ENCODE peak calls at places on chromosomes 11 and 22, in ten cellular contexts. S, U, D, I, Q, M, Y, R, E and Z are unnamed samples.

GRCh38 chr11:102868359-102868758 is 6.4 kb downstream of the MMP12 start:
- DNase-seq in S (no peak), U (no peak), D (no peak), I (no peak), Q (no peak), M (no peak), Y (no peak), R (no peak), E (no peak), Z (no peak)

GRCh38 chr22:19394274-19395050 is 37.1 kb downstream of the HIRA start:
- DNase-seq in S (no peak), U (no peak), D (no peak), I (no peak), Q (no peak), M (no peak), Y (no peak), R (no peak), E (no peak), Z (no peak)

GRCh38 chr11:79062814-79063762 is 377.7 kb downstream of the TENM4 start:
- DNase-seq in S (peak; percentile 46), U (no peak), D (no peak), I (no peak), Q (peak; percentile 64), M (peak; percentile 12), Y (peak; percentile 80), R (no peak), E (no peak), Z (no peak)

GRCh38 chr22:26527574-26528465 is 15.5 kb upstream of the TFIP11 start:
- DNase-seq in S (no peak), U (no peak), D (no peak), I (no peak), Q (no peak), M (no peak), Y (no peak), R (no peak), E (no peak), Z (no peak)

GRCh38 chr11:40129276-40129675 is 1330.2 kb downstream of the LRRC4C start:
- DNase-seq in S (no peak), U (no peak), D (no peak), I (no peak), Q (no peak), M (no peak), Y (peak; percentile 58), R (no peak), E (no peak), Z (no peak)

GRCh38 chr11:113874920-113875413 is 405 bp downstream of the USP28 start:
- DNase-seq in S (peak; percentile 53), U (no peak), D (peak; percentile 76), I (no peak), Q (no peak), M (no peak), Y (peak; percentile 40), R (no peak), E (peak; percentile 26), Z (no peak)

GRCh38 chr11:113104390-113105251 is 143.4 kb downstream of the NCAM1 start:
- DNase-seq in S (no peak), U (no peak), D (no peak), I (no peak), Q (no peak), M (no peak), Y (no peak), R (no peak), E (no peak), Z (no peak)

GRCh38 chr11:81080476-81080875 is 1639.6 kb upstream of the TENM4 start:
- DNase-seq in S (no peak), U (no peak), D (no peak), I (no peak), Q (no peak), M (no peak), Y (no peak), R (no peak), E (no peak), Z (no peak)

GRCh38 chr11:12642040-12642439 is 32.2 kb upstream of the TEAD1 start:
- DNase-seq in S (peak; percentile 59), U (no peak), D (no peak), I (no peak), Q (no peak), M (no peak), Y (no peak), R (no peak), E (no peak), Z (no peak)

GRCh38 chr11:74256370-74257133 is 54.9 kb downstream of the P4HA3 start:
- DNase-seq in S (no peak), U (no peak), D (no peak), I (no peak), Q (no peak), M (no peak), Y (no peak), R (no peak), E (no peak), Z (no peak)

GRCh38 chr22:31585161-31585859 is 76.7 kb downstream of the PISD start:
- DNase-seq in S (no peak), U (no peak), D (no peak), I (no peak), Q (no peak), M (no peak), Y (no peak), R (no peak), E (no peak), Z (peak; percentile 20)

GRCh38 chr11:82718307-82718706 is 15.4 kb downstream of the FAM181B start:
- DNase-seq in S (peak; percentile 34), U (peak; percentile 35), D (no peak), I (no peak), Q (peak; percentile 54), M (peak; percentile 19), Y (peak; percentile 85), R (peak; percentile 25), E (no peak), Z (no peak)

GRCh38 chr22:36756746-36757607 is 18.9 kb downstream of the IFT27 start:
- DNase-seq in S (no peak), U (no peak), D (peak; percentile 50), I (peak; percentile 85), Q (no peak), M (no peak), Y (no peak), R (no peak), E (no peak), Z (no peak)
- H3K4me3 ChIP-seq in S (no peak overlapping the region), U (no peak overlapping the region), D (no peak overlapping the region), I (no peak overlapping the region), Q (no peak overlapping the region), M (no peak overlapping the region), Y (no peak overlapping the region), R (no peak overlapping the region), E (no peak overlapping the region), Z (no peak overlapping the region)

GRCh38 chr22:23218867-23219251 is 38.5 kb downstream of the BCR start:
- DNase-seq in S (peak; percentile 95), U (no peak), D (no peak), I (no peak), Q (no peak), M (no peak), Y (peak; percentile 70), R (no peak), E (no peak), Z (no peak)
- TF ChIP-seq POLR2AphosphoS5 in S (peak; percentile 43), U (no peak), D (no peak), I (no peak), Q (no peak), M (no peak), Y (no peak), R (no peak), E (no peak), Z (peak; percentile 38)

GRCh38 chr11:64862914-64863313 is 15.5 kb downstream of the EHD1 start:
- DNase-seq in S (no peak), U (no peak), D (no peak), I (no peak), Q (no peak), M (no peak), Y (no peak), R (no peak), E (no peak), Z (no peak)
- H3K4me3 ChIP-seq in S (no peak overlapping the region), U (peak overlapping the region; percentile 48), D (no peak overlapping the region), I (no peak overlapping the region), Q (no peak overlapping the region), M (no peak overlapping the region), Y (no peak overlapping the region), R (no peak overlapping the region), E (no peak overlapping the region), Z (no peak overlapping the region)

GRCh38 chr11:47176328-47177228 is at the start of gene ARFGAP2:
- DNase-seq in S (peak; percentile 97), U (peak; percentile 97), D (peak; percentile 97), I (no peak), Q (peak; percentile 93), M (peak; percentile 86), Y (peak; percentile 97), R (no peak), E (peak; percentile 98), Z (peak; percentile 96)

GRCh38 chr11:47171057-47171838 is 5.4 kb downstream of the ARFGAP2 start:
- DNase-seq in S (no peak), U (no peak), D (no peak), I (no peak), Q (no peak), M (no peak), Y (no peak), R (no peak), E (no peak), Z (no peak)

GRCh38 chr11:47172740-47173139 is 3.9 kb downstream of the ARFGAP2 start:
- DNase-seq in S (no peak), U (no peak), D (no peak), I (no peak), Q (no peak), M (no peak), Y (no peak), R (no peak), E (no peak), Z (no peak)

GRCh38 chr11:47175746-47176327 is 842 bp downstream of the ARFGAP2 start:
- DNase-seq in S (no peak), U (no peak), D (no peak), I (no peak), Q (no peak), M (no peak), Y (no peak), R (no peak), E (no peak), Z (no peak)

DNA sequence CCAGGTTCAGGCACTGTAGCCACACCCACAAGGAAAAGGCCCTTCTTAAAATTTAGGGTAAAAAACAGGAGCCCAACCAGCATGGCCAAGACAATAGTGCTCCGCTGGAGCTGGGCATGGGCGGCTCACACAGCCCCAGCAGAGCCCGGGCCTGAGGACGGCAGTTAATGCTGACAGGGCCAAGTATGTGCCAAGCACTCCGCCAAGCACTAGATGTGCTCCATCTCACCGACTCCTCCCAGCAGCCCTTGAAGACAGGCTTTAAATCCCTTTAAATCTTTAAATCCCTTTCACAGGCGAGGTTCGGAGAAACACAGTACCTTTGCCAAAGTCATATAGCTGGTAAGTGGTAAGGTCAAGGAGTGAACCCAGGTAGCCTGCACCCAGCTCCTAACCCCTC is 4.8 kb downstream of the ARFGAP2 start:
- DNase-seq in S (no peak), U (no peak), D (no peak), I (no peak), Q (no peak), M (no peak), Y (no peak), R (no peak), E (no peak), Z (no peak)
- TF ChIP-seq POLR2AphosphoS5 in S (no peak), U (no peak), D (no peak), I (no peak), Q (no peak), M (no peak), Y (no peak), R (no peak), E (no peak), Z (no peak)

GRCh38 chr11:69008774-69009440 is 4.1 kb downstream of the MRGPRF start:
- DNase-seq in S (peak; percentile 51), U (no peak), D (peak; percentile 91), I (no peak), Q (no peak), M (peak; percentile 83), Y (no peak), R (no peak), E (no peak), Z (no peak)
- H3K4me3 ChIP-seq in S (no peak overlapping the region), U (peak overlapping the region; percentile 70), D (no peak overlapping the region), I (peak overlapping the region; percentile 63), Q (no peak overlapping the region), M (no peak overlapping the region), Y (no peak overlapping the region), R (no peak overlapping the region), E (no peak overlapping the region), Z (no peak overlapping the region)